ENCODE peak calls at places on chromosomes 11 and 22, in seven cellular contexts. One of them, this sample, is unnamed.

GRCh38 chr11:46003647-46004046 is 81.2 kb downstream of the LARGE2 start:
- DNase-seq in PC-3: peak
- DNase-seq in GM06990: no peak
- DNase-seq in sigmoid colon: no peak
- DNase-seq in fibroblast of mammary gland: peak
- DNase-seq in AG09309: no peak
- DNase-seq in cardiac fibroblast: peak
- DNase-seq in this sample: peak

GRCh38 chr11:130428692-130429681 is 578 bp upstream of the ADAMTS8 start:
- DNase-seq in PC-3: no peak
- DNase-seq in GM06990: no peak
- DNase-seq in sigmoid colon: no peak
- DNase-seq in fibroblast of mammary gland: no peak
- DNase-seq in AG09309: no peak
- DNase-seq in cardiac fibroblast: no peak
- DNase-seq in this sample: no peak

GRCh38 chr11:44764583-44764982 is 37.8 kb downstream of the TSPAN18 start:
- DNase-seq in PC-3: no peak
- DNase-seq in GM06990: no peak
- DNase-seq in sigmoid colon: peak
- DNase-seq in fibroblast of mammary gland: no peak
- DNase-seq in AG09309: no peak
- DNase-seq in cardiac fibroblast: no peak
- DNase-seq in this sample: no peak

GRCh38 chr11:76801736-76802135 is 18.6 kb downstream of the TSKU start:
- DNase-seq in PC-3: peak
- DNase-seq in GM06990: no peak
- DNase-seq in sigmoid colon: no peak
- DNase-seq in fibroblast of mammary gland: no peak
- DNase-seq in AG09309: no peak
- DNase-seq in cardiac fibroblast: no peak
- DNase-seq in this sample: no peak

GRCh38 chr22:48581821-48582469 is 1245.7 kb downstream of the BRD1 start:
- DNase-seq in PC-3: no peak
- DNase-seq in GM06990: no peak
- DNase-seq in sigmoid colon: no peak
- DNase-seq in fibroblast of mammary gland: no peak
- DNase-seq in AG09309: no peak
- DNase-seq in cardiac fibroblast: no peak
- DNase-seq in this sample: no peak

GRCh38 chr11:21374381-21374780 is 705.0 kb downstream of the NELL1 start:
- DNase-seq in PC-3: no peak
- DNase-seq in GM06990: no peak
- DNase-seq in sigmoid colon: no peak
- DNase-seq in fibroblast of mammary gland: no peak
- DNase-seq in AG09309: no peak
- DNase-seq in cardiac fibroblast: no peak
- DNase-seq in this sample: no peak

GRCh38 chr22:38325575-38325974 is 8.3 kb upstream of the CSNK1E start:
- DNase-seq in PC-3: no peak
- DNase-seq in GM06990: no peak
- DNase-seq in sigmoid colon: no peak
- DNase-seq in fibroblast of mammary gland: no peak
- DNase-seq in AG09309: no peak
- DNase-seq in cardiac fibroblast: no peak
- DNase-seq in this sample: no peak

GRCh38 chr22:23705358-23705757 is 14.5 kb downstream of the RGL4 start:
- DNase-seq in PC-3: no peak
- DNase-seq in GM06990: no peak
- DNase-seq in sigmoid colon: no peak
- DNase-seq in fibroblast of mammary gland: no peak
- DNase-seq in AG09309: no peak
- DNase-seq in cardiac fibroblast: no peak
- DNase-seq in this sample: no peak

GRCh38 chr11:65502852-65503603 is 4.2 kb downstream of the MALAT1 start:
- DNase-seq in PC-3: no peak
- DNase-seq in GM06990: no peak
- DNase-seq in sigmoid colon: peak
- DNase-seq in fibroblast of mammary gland: peak
- DNase-seq in AG09309: no peak
- DNase-seq in cardiac fibroblast: peak
- DNase-seq in this sample: peak

GRCh38 chr11:68099474-68100405 is 21.4 kb downstream of the CHKA start:
- DNase-seq in PC-3: peak
- DNase-seq in GM06990: no peak
- DNase-seq in sigmoid colon: no peak
- DNase-seq in fibroblast of mammary gland: no peak
- DNase-seq in AG09309: no peak
- DNase-seq in cardiac fibroblast: no peak
- DNase-seq in this sample: peak

GRCh38 chr11:69027704-69028372 is 14.8 kb upstream of the MRGPRF start:
- DNase-seq in PC-3: no peak
- DNase-seq in GM06990: no peak
- DNase-seq in sigmoid colon: no peak
- DNase-seq in fibroblast of mammary gland: no peak
- DNase-seq in AG09309: no peak
- DNase-seq in cardiac fibroblast: no peak
- DNase-seq in this sample: no peak

GRCh38 chr11:13064593-13064992 is 55.5 kb downstream of the RASSF10 start:
- DNase-seq in PC-3: no peak
- DNase-seq in GM06990: no peak
- DNase-seq in sigmoid colon: no peak
- DNase-seq in fibroblast of mammary gland: no peak
- DNase-seq in AG09309: no peak
- DNase-seq in cardiac fibroblast: no peak
- DNase-seq in this sample: no peak

GRCh38 chr11:75734491-75735180 is 17.0 kb downstream of the MOGAT2 start:
- DNase-seq in PC-3: peak
- DNase-seq in GM06990: no peak
- DNase-seq in sigmoid colon: no peak
- DNase-seq in fibroblast of mammary gland: peak
- DNase-seq in AG09309: no peak
- DNase-seq in cardiac fibroblast: peak
- DNase-seq in this sample: no peak

GRCh38 chr22:46830001-46830715 is 67.7 kb downstream of the TBC1D22A start:
- DNase-seq in PC-3: peak
- DNase-seq in GM06990: no peak
- DNase-seq in sigmoid colon: peak
- DNase-seq in fibroblast of mammary gland: peak
- DNase-seq in AG09309: no peak
- DNase-seq in cardiac fibroblast: peak
- DNase-seq in this sample: peak

GRCh38 chr11:94131363-94132115 is 2.9 kb downstream of the PANX1 start:
- DNase-seq in PC-3: no peak
- DNase-seq in GM06990: no peak
- DNase-seq in sigmoid colon: no peak
- DNase-seq in fibroblast of mammary gland: peak
- DNase-seq in AG09309: no peak
- DNase-seq in cardiac fibroblast: peak
- DNase-seq in this sample: peak

GRCh38 chr11:103359221-103359620 is 250.0 kb downstream of the DYNC2H1 start:
- DNase-seq in PC-3: no peak
- DNase-seq in GM06990: no peak
- DNase-seq in sigmoid colon: no peak
- DNase-seq in fibroblast of mammary gland: no peak
- DNase-seq in AG09309: no peak
- DNase-seq in cardiac fibroblast: no peak
- DNase-seq in this sample: no peak

GRCh38 chr11:44270403-44271192 is 39.3 kb downstream of the ALX4 start:
- DNase-seq in PC-3: no peak
- DNase-seq in GM06990: no peak
- DNase-seq in sigmoid colon: no peak
- DNase-seq in fibroblast of mammary gland: no peak
- DNase-seq in AG09309: no peak
- DNase-seq in cardiac fibroblast: no peak
- DNase-seq in this sample: no peak

GRCh38 chr11:44244649-44245308 is 65.2 kb downstream of the ALX4 start:
- DNase-seq in PC-3: no peak
- DNase-seq in GM06990: no peak
- DNase-seq in sigmoid colon: peak
- DNase-seq in fibroblast of mammary gland: peak
- DNase-seq in AG09309: no peak
- DNase-seq in cardiac fibroblast: peak
- DNase-seq in this sample: peak

GRCh38 chr22:35785181-35785923 is 67.7 kb downstream of the APOL5 start:
- DNase-seq in PC-3: no peak
- DNase-seq in GM06990: no peak
- DNase-seq in sigmoid colon: no peak
- DNase-seq in fibroblast of mammary gland: peak
- DNase-seq in AG09309: peak
- DNase-seq in cardiac fibroblast: peak
- DNase-seq in this sample: peak

GRCh38 chr22:20298803-20299735 is 20.8 kb downstream of the DGCR6L start:
- DNase-seq in PC-3: peak
- DNase-seq in GM06990: peak
- DNase-seq in sigmoid colon: peak
- DNase-seq in fibroblast of mammary gland: peak
- DNase-seq in AG09309: no peak
- DNase-seq in cardiac fibroblast: peak
- DNase-seq in this sample: peak

GRCh38 chr11:12123177-12123576 is 12.8 kb downstream of the MICAL2 start:
- DNase-seq in PC-3: no peak
- DNase-seq in GM06990: no peak
- DNase-seq in sigmoid colon: no peak
- DNase-seq in fibroblast of mammary gland: peak
- DNase-seq in AG09309: no peak
- DNase-seq in cardiac fibroblast: peak
- DNase-seq in this sample: peak

GRCh38 chr11:77113382-77114088 is 10.9 kb downstream of the OMP start:
- DNase-seq in PC-3: peak
- DNase-seq in GM06990: no peak
- DNase-seq in sigmoid colon: no peak
- DNase-seq in fibroblast of mammary gland: peak
- DNase-seq in AG09309: no peak
- DNase-seq in cardiac fibroblast: peak
- DNase-seq in this sample: peak

GRCh38 chr11:58466293-58466692 is 24.3 kb upstream of the OR5B12 start:
- DNase-seq in PC-3: peak
- DNase-seq in GM06990: no peak
- DNase-seq in sigmoid colon: no peak
- DNase-seq in fibroblast of mammary gland: no peak
- DNase-seq in AG09309: no peak
- DNase-seq in cardiac fibroblast: peak
- DNase-seq in this sample: no peak

GRCh38 chr11:101127699-101128570 is 1.7 kb downstream of the PGR start:
- DNase-seq in PC-3: no peak
- DNase-seq in GM06990: peak
- DNase-seq in sigmoid colon: peak
- DNase-seq in fibroblast of mammary gland: no peak
- DNase-seq in AG09309: no peak
- DNase-seq in cardiac fibroblast: no peak
- DNase-seq in this sample: no peak

GRCh38 chr11:101126551-101127347 is 2.9 kb downstream of the PGR start:
- DNase-seq in PC-3: no peak
- DNase-seq in GM06990: no peak
- DNase-seq in sigmoid colon: no peak
- DNase-seq in fibroblast of mammary gland: peak
- DNase-seq in AG09309: no peak
- DNase-seq in cardiac fibroblast: peak
- DNase-seq in this sample: peak

GRCh38 chr11:101129203-101129943 is at the start of gene PGR:
- DNase-seq in PC-3: no peak
- DNase-seq in GM06990: no peak
- DNase-seq in sigmoid colon: no peak
- DNase-seq in fibroblast of mammary gland: peak
- DNase-seq in AG09309: no peak
- DNase-seq in cardiac fibroblast: no peak
- DNase-seq in this sample: no peak

GRCh38 chr11:101128571-101129202 is 926 bp downstream of the PGR start:
- DNase-seq in PC-3: no peak
- DNase-seq in GM06990: peak
- DNase-seq in sigmoid colon: peak
- DNase-seq in fibroblast of mammary gland: no peak
- DNase-seq in AG09309: no peak
- DNase-seq in cardiac fibroblast: no peak
- DNase-seq in this sample: no peak

GRCh38 chr11:101127348-101127698 is 2.3 kb downstream of the PGR start:
- DNase-seq in PC-3: no peak
- DNase-seq in GM06990: peak
- DNase-seq in sigmoid colon: peak
- DNase-seq in fibroblast of mammary gland: no peak
- DNase-seq in AG09309: no peak
- DNase-seq in cardiac fibroblast: no peak
- DNase-seq in this sample: no peak
- H3K4me3 ChIP-seq in PC-3: no peak
- H3K4me3 ChIP-seq in GM06990: no peak
- H3K4me3 ChIP-seq in sigmoid colon: peak
- H3K4me3 ChIP-seq in fibroblast of mammary gland: peak
- H3K4me3 ChIP-seq in AG09309: peak
- H3K4me3 ChIP-seq in cardiac fibroblast: peak
- H3K4me3 ChIP-seq in this sample: peak

GRCh38 chr11:2590951-2591754 is 108.6 kb downstream of the KCNQ1OT1 start:
- DNase-seq in PC-3: no peak
- DNase-seq in GM06990: no peak
- DNase-seq in sigmoid colon: peak
- DNase-seq in fibroblast of mammary gland: no peak
- DNase-seq in AG09309: no peak
- DNase-seq in cardiac fibroblast: no peak
- DNase-seq in this sample: no peak
- TF ChIP-seq CTCF in PC-3: no peak
- TF ChIP-seq CTCF in GM06990: no peak
- TF ChIP-seq CTCF in sigmoid colon: no peak
- TF ChIP-seq CTCF in fibroblast of mammary gland: no peak
- TF ChIP-seq CTCF in AG09309: no peak
- TF ChIP-seq CTCF in cardiac fibroblast: no peak
- TF ChIP-seq CTCF in this sample: no peak

DNA sequence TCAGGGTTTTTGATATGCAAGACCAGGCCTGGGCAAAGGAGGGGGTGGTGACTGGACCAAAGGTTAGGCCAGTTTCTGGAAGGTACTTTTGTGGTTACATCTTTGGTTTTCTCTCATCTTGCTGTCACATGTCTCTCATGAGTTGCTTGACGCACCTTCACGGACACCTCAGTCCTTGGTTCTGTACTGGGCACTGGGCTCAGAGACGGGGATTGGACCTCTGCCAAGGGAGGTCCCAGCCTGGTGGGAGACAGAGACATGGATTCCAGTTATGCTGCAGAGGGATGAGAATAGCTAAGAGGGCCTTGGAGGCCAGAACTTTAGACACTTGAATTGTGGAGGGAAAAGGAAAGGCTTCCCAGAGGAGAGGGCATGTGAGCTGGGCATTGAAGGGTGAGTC is 1.7 kb downstream of the USP35 start:
- DNase-seq in PC-3: no peak
- DNase-seq in GM06990: no peak
- DNase-seq in sigmoid colon: peak
- DNase-seq in fibroblast of mammary gland: no peak
- DNase-seq in AG09309: no peak
- DNase-seq in cardiac fibroblast: no peak
- DNase-seq in this sample: no peak
- H3K4me3 ChIP-seq in PC-3: peak
- H3K4me3 ChIP-seq in GM06990: no peak
- H3K4me3 ChIP-seq in sigmoid colon: no peak
- H3K4me3 ChIP-seq in fibroblast of mammary gland: no peak
- H3K4me3 ChIP-seq in AG09309: no peak
- H3K4me3 ChIP-seq in cardiac fibroblast: peak
- H3K4me3 ChIP-seq in this sample: peak

DNA sequence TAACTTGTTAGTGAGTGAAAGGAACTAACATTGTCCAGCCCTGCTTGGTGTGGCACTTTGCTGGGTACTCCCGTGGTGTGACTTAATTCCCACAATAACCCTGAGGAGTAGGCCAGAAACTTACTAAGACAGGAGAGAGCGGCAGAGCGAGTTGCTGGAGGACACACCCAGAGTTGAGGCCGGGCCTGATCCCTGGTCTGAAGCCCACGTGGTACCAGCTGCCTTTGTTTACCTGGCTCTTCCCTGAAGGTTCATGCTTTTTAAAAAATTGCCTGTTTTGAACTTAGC is 594 bp downstream of the MPST start:
- DNase-seq in PC-3: peak
- DNase-seq in GM06990: no peak
- DNase-seq in sigmoid colon: no peak
- DNase-seq in fibroblast of mammary gland: peak
- DNase-seq in AG09309: no peak
- DNase-seq in cardiac fibroblast: peak
- DNase-seq in this sample: peak
- TF ChIP-seq CTCF in PC-3: no peak
- TF ChIP-seq CTCF in GM06990: no peak
- TF ChIP-seq CTCF in sigmoid colon: no peak
- TF ChIP-seq CTCF in fibroblast of mammary gland: no peak
- TF ChIP-seq CTCF in AG09309: no peak
- TF ChIP-seq CTCF in cardiac fibroblast: no peak
- TF ChIP-seq CTCF in this sample: no peak

This sample was measured in fibroblast of the aortic adventitia.